ENCODE peak calls at places on chromosomes 11 and 22, in eight cellular contexts. Y is WTC11, D is caudate nucleus, E is type B pancreatic cell, Z is aorta, F is astrocyte of the spinal cord, O is fibroblast of pulmonary artery, U is heart right ventricle. J is an unnamed sample.

GRCh38 chr22:36510966-36511881 is 4.4 kb upstream of the FOXRED2 start:
- DNase-seq in Y (peak), D (no peak), E (no peak), Z (no peak), F (peak), O (peak), U (no peak), J (peak)

GRCh38 chr22:48781868-48782267 is 1045.8 kb downstream of the BRD1 start:
- DNase-seq in Y (no peak), D (no peak), E (no peak), Z (no peak), F (no peak), O (no peak), U (no peak), J (no peak)

GRCh38 chr11:47689480-47689879 is 25.7 kb downstream of the AGBL2 start:
- DNase-seq in Y (no peak), D (no peak), E (no peak), Z (no peak), F (no peak), O (no peak), U (no peak), J (no peak)

GRCh38 chr11:35031869-35032268 is 107.1 kb upstream of the CD44 start:
- DNase-seq in Y (no peak), D (no peak), E (no peak), Z (no peak), F (peak), O (no peak), U (no peak), J (peak)

GRCh38 chr11:64209563-64209843 is 3.0 kb downstream of the FERMT3 start:
- DNase-seq in Y (no peak), D (no peak), E (no peak), Z (no peak), F (no peak), O (no peak), U (no peak), J (no peak)

GRCh38 chr22:17811119-17811518 is 36.9 kb upstream of the BID start:
- DNase-seq in Y (no peak), D (no peak), E (no peak), Z (no peak), F (no peak), O (no peak), U (no peak), J (no peak)

GRCh38 chr22:36191106-36191836 is 10.3 kb downstream of the APOL4 start:
- DNase-seq in Y (no peak), D (peak), E (no peak), Z (peak), F (peak), O (peak), U (peak), J (no peak)

GRCh38 chr11:110776091-110776490 is 63.9 kb upstream of the ARHGAP20 start:
- DNase-seq in Y (no peak), D (no peak), E (no peak), Z (no peak), F (no peak), O (peak), U (no peak), J (no peak)

GRCh38 chr11:97237151-97237550 is 847.3 kb downstream of the JRKL start:
- DNase-seq in Y (no peak), D (no peak), E (no peak), Z (no peak), F (no peak), O (no peak), U (no peak), J (no peak)

GRCh38 chr11:68912254-68912653 is 8.6 kb downstream of the IGHMBP2 start:
- DNase-seq in Y (no peak), D (no peak), E (no peak), Z (no peak), F (no peak), O (no peak), U (no peak), J (no peak)

GRCh38 chr11:122751298-122752070 is 86.8 kb upstream of the CRTAM start:
- DNase-seq in Y (no peak), D (no peak), E (no peak), Z (no peak), F (peak), O (no peak), U (no peak), J (peak)

GRCh38 chr11:33116535-33116934 is 44.7 kb downstream of the CSTF3 start:
- DNase-seq in Y (no peak), D (no peak), E (no peak), Z (no peak), F (peak), O (peak), U (no peak), J (peak)

GRCh38 chr11:62458212-62459002 is 39.6 kb downstream of the SCGB1A1 start:
- DNase-seq in Y (no peak), D (no peak), E (no peak), Z (no peak), F (no peak), O (no peak), U (no peak), J (no peak)

GRCh38 chr11:113534625-113535024 is 59.4 kb upstream of the DRD2 start:
- DNase-seq in Y (no peak), D (no peak), E (no peak), Z (no peak), F (no peak), O (no peak), U (no peak), J (no peak)

GRCh38 chr22:22941831-22942510 is 54.4 kb downstream of the IGLL5 start:
- DNase-seq in Y (peak), D (no peak), E (peak), Z (peak), F (no peak), O (no peak), U (no peak), J (no peak)

GRCh38 chr22:38087855-38088254 is 3.9 kb upstream of the SLC16A8 start:
- DNase-seq in Y (no peak), D (no peak), E (no peak), Z (no peak), F (no peak), O (no peak), U (no peak), J (no peak)

GRCh38 chr11:109425554-109425953 is 3.6 kb downstream of the C11orf87 start:
- DNase-seq in Y (no peak), D (no peak), E (no peak), Z (no peak), F (no peak), O (no peak), U (no peak), J (no peak)

GRCh38 chr11:102882389-102883024 is 7.7 kb upstream of the MMP12 start:
- DNase-seq in Y (no peak), D (no peak), E (no peak), Z (no peak), F (peak), O (peak), U (no peak), J (peak)

J was measured in mammary epithelial cell.